ENCODE peak calls at places on chromosomes 16 and 17, in nine cellular contexts. B is foreskin keratinocyte, R is tibial nerve, P is cardiac muscle cell, E is stomach, W is GM12878, G is hepatocyte, D is adrenal gland, X is H9. C is an unnamed sample.

GRCh38 chr16:20910781-20911321 is 10.3 kb downstream of the LYRM1 start:
- DNase-seq in B (peak), R (no peak), P (no peak), E (no peak), W (no peak), G (peak), D (no peak), X (no peak), C (peak)

GRCh38 chr17:58284613-58285421 is 4.1 kb upstream of the MPO start:
- DNase-seq in B (no peak), R (no peak), P (no peak), E (no peak), W (no peak), G (no peak), D (no peak), X (peak), C (no peak)

GRCh38 chr17:68718465-68718864 is 117.3 kb upstream of the FAM20A start:
- DNase-seq in B (no peak), R (no peak), P (no peak), E (no peak), W (no peak), G (no peak), D (no peak), X (no peak), C (no peak)

GRCh38 chr16:7268182-7268581 is 64.5 kb upstream of the RBFOX1 start:
- DNase-seq in B (no peak), R (no peak), P (peak), E (no peak), W (no peak), G (peak), D (peak), X (peak), C (no peak)

GRCh38 chr17:1294157-1294717 is 14.8 kb downstream of the TRARG1 start:
- DNase-seq in B (no peak), R (no peak), P (no peak), E (peak), W (no peak), G (no peak), D (no peak), X (no peak), C (no peak)

GRCh38 chr17:41695954-41696720 is 7.5 kb downstream of the EIF1 start:
- DNase-seq in B (peak), R (no peak), P (peak), E (peak), W (no peak), G (peak), D (peak), X (no peak), C (peak)

GRCh38 chr17:37489197-37490001 is at the start of gene DUSP14:
- DNase-seq in B (peak), R (peak), P (peak), E (peak), W (no peak), G (peak), D (peak), X (peak), C (peak)

GRCh38 chr17:57442914-57443571 is 186.7 kb downstream of the MSI2 start:
- DNase-seq in B (peak), R (no peak), P (peak), E (peak), W (no peak), G (no peak), D (peak), X (no peak), C (peak)

GRCh38 chr17:66978514-66979061 is 14.1 kb downstream of the CACNG4 start:
- DNase-seq in B (no peak), R (no peak), P (no peak), E (no peak), W (no peak), G (no peak), D (peak), X (no peak), C (no peak)

GRCh38 chr16:86498155-86498651 is 12.1 kb upstream of the FOXF1 start:
- DNase-seq in B (no peak), R (no peak), P (no peak), E (no peak), W (no peak), G (no peak), D (no peak), X (peak), C (no peak)

GRCh38 chr17:69669441-69670178 is 255.1 kb downstream of the MAP2K6 start:
- DNase-seq in B (peak), R (no peak), P (no peak), E (no peak), W (no peak), G (peak), D (no peak), X (no peak), C (no peak)

GRCh38 chr16:21116148-21116693 is 34.4 kb downstream of the DNAH3 start:
- DNase-seq in B (no peak), R (no peak), P (no peak), E (no peak), W (no peak), G (no peak), D (peak), X (peak), C (no peak)

GRCh38 chr16:1772362-1772907 is at the start of gene EME2:
- DNase-seq in B (no peak), R (no peak), P (no peak), E (no peak), W (no peak), G (peak), D (no peak), X (no peak), C (no peak)

GRCh38 chr16:57017251-57017650 is 27.9 kb downstream of the NLRC5 start:
- DNase-seq in B (peak), R (no peak), P (no peak), E (no peak), W (no peak), G (no peak), D (no peak), X (no peak), C (no peak)

GRCh38 chr16:68272501-68273209 is 8.3 kb downstream of the SLC7A6 start:
- DNase-seq in B (peak), R (no peak), P (no peak), E (peak), W (no peak), G (no peak), D (no peak), X (no peak), C (no peak)

GRCh38 chr16:67828651-67829050 is 13.5 kb upstream of the THAP11 start:
- DNase-seq in B (no peak), R (no peak), P (no peak), E (no peak), W (no peak), G (no peak), D (no peak), X (no peak), C (no peak)

GRCh38 chr17:13102477-13102876 is 84.7 kb upstream of the ELAC2 start:
- DNase-seq in B (no peak), R (no peak), P (no peak), E (no peak), W (no peak), G (no peak), D (no peak), X (no peak), C (no peak)

GRCh38 chr17:44473367-44473766 is 29.8 kb downstream of the GPATCH8 start:
- DNase-seq in B (no peak), R (no peak), P (no peak), E (no peak), W (no peak), G (no peak), D (no peak), X (no peak), C (no peak)

GRCh38 chr17:2053380-2054261 is 1.3 kb upstream of the HIC1 start:
- DNase-seq in B (peak), R (peak), P (peak), E (peak), W (no peak), G (peak), D (peak), X (peak), C (no peak)

GRCh38 chr16:75589301-75589700 is 23.1 kb downstream of the GABARAPL2 start:
- DNase-seq in B (no peak), R (no peak), P (no peak), E (no peak), W (no peak), G (no peak), D (no peak), X (no peak), C (no peak)

GRCh38 chr16:74747716-74748041 is 26.9 kb downstream of the FA2H start:
- DNase-seq in B (no peak), R (no peak), P (no peak), E (no peak), W (no peak), G (no peak), D (no peak), X (no peak), C (no peak)

GRCh38 chr16:74999683-75000480 is 1.1 kb downstream of the ZNRF1 start:
- DNase-seq in B (peak), R (no peak), P (peak), E (peak), W (no peak), G (peak), D (peak), X (peak), C (peak)

GRCh38 chr16:4215106-4215505 is 26.8 kb downstream of the SRL start:
- DNase-seq in B (no peak), R (no peak), P (no peak), E (no peak), W (no peak), G (no peak), D (no peak), X (no peak), C (no peak)

GRCh38 chr17:8162997-8163977 is 539 bp upstream of the VAMP2 start:
- DNase-seq in B (no peak), R (no peak), P (peak), E (no peak), W (no peak), G (peak), D (peak), X (peak), C (no peak)

GRCh38 chr16:22320572-22321339 is 23.5 kb downstream of the POLR3E start:
- DNase-seq in B (no peak), R (no peak), P (no peak), E (no peak), W (no peak), G (no peak), D (no peak), X (no peak), C (no peak)

GRCh38 chr17:81481815-81482505 is 30.6 kb downstream of the ACTG1 start:
- DNase-seq in B (no peak), R (no peak), P (no peak), E (no peak), W (no peak), G (no peak), D (no peak), X (no peak), C (no peak)

GRCh38 chr17:69344939-69345338 is 18.0 kb upstream of the ABCA5 start:
- DNase-seq in B (peak), R (no peak), P (no peak), E (no peak), W (no peak), G (no peak), D (no peak), X (no peak), C (peak)

GRCh38 chr16:4618645-4619418 is 4.1 kb upstream of the UBALD1 start:
- DNase-seq in B (peak), R (no peak), P (no peak), E (no peak), W (no peak), G (no peak), D (no peak), X (no peak), C (peak)

GRCh38 chr16:16184594-16184993 is 38.7 kb downstream of the ABCC6 start:
- DNase-seq in B (no peak), R (no peak), P (no peak), E (no peak), W (no peak), G (no peak), D (no peak), X (no peak), C (no peak)

GRCh38 chr16:21987498-21987897 is 13.4 kb downstream of the PDZD9 start:
- DNase-seq in B (no peak), R (no peak), P (no peak), E (no peak), W (no peak), G (no peak), D (no peak), X (no peak), C (no peak)

GRCh38 chr16:31002810-31003209 is 7.6 kb downstream of the STX1B start:
- DNase-seq in B (no peak), R (no peak), P (no peak), E (no peak), W (no peak), G (no peak), D (no peak), X (no peak), C (no peak)
- H3K27ac ChIP-seq in B (no peak), R (no peak), P (no peak), E (no peak), W (no peak), G (no peak), D (no peak), X (no peak), C (no peak)

DNA sequence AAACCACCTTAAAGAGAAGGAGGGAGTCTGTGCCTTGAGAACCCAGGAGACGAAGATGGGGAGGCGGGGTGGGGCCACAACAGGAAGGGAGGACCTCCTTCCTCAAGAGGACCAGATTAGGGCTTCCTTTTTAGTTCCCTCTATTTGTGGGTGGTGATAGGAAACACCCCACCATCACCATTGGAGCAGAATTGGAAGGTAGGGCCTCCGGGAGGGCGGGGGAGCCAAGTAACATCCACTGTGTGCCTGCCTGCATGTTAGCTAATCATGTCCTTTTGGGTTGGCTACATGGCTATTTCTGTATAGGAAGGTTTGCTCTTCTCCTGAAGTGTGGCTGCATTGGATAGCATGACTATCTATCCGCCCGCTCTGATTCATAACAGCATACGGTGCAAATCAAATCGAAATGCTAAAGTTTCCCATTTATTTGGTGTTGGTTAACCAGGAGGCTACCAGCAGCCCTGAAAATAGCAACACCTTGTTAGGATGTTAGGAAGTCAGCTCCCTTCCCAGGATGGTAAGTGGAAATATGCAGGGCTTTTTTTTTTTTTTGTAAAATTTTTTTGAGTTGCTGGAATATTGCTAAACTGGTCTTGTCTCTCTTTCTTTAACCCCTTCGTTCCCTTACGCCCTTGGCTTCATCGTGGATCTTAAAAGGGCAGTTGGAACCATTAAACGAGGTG is 4.2 kb downstream of the SYT17 start:
- DNase-seq in B (no peak), R (no peak), P (no peak), E (no peak), W (no peak), G (no peak), D (no peak), X (no peak), C (no peak)
- TF ChIP-seq CTCF in B (no peak), R (no peak), P (no peak), E (no peak), W (no peak), G (no peak), D (no peak), X (no peak), C (no peak)

DNA sequence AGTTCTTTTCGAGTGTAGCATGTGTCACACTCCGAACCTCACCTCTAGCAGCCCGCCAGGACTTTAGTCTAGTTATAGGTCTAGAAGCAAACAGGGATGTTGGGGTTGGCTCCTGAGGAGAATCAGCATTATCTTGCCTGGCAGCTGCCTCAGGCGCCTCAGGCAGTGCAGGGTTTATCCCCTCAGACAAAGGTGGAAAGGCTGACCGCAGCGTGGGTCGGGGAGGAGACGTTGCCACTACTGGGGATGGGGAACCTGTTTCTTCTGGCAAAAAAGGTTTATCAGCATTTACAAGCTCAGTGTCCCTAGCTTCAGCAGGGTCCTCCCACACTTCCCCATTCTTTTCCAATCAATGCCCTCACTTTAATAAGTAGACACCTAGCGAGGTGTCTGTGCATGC is 40.6 kb downstream of the CRISPLD2 start:
- DNase-seq in B (no peak), R (no peak), P (no peak), E (no peak), W (no peak), G (no peak), D (no peak), X (no peak), C (no peak)
- H3K27ac ChIP-seq in B (no peak), R (no peak), P (no peak), E (no peak), W (no peak), G (no peak), D (no peak), X (no peak), C (no peak)

GRCh38 chr16:84314814-84315213 is 20.1 kb downstream of the WFDC1 start:
- DNase-seq in B (no peak), R (no peak), P (no peak), E (no peak), W (no peak), G (no peak), D (no peak), X (no peak), C (no peak)
- TF ChIP-seq CTCF in B (no peak), R (no peak), P (no peak), E (no peak), W (no peak), G (no peak), D (no peak), X (no peak), C (no peak)

GRCh38 chr17:78240012-78240655 is 8.7 kb downstream of the TMEM235 start:
- DNase-seq in B (no peak), R (no peak), P (no peak), E (no peak), W (no peak), G (no peak), D (no peak), X (peak), C (no peak)
- H3K27ac ChIP-seq in B (no peak), R (no peak), P (no peak), E (no peak), W (no peak), G (no peak), D (no peak), X (no peak), C (no peak)

DNA sequence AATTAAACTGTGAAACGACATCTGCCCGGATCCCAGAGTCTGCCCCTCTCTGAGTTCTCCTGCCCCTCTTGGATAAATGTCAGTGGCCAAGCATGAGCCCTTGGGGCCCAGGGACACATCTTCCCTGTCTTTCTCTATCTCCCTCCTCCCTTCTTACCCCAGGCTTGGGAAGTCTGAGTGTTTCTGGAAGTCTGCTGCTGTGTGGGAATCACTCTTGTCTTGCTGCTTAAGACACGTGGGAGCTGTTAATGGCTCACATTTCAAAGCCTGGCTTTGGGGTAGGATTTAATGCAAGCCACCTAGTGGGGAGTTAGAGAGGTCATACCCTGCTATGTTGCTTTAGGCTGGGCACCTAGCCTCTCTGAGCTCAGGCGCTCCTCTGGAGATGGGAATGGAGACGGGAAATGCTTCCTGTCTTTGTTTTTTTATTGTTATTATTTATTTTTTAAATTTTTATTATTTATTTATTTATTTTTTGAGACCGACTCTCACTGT is 218.5 kb upstream of the CIBAR2 start:
- DNase-seq in B (peak), R (no peak), P (peak), E (no peak), W (no peak), G (peak), D (no peak), X (peak), C (peak)
- TF ChIP-seq CTCF in B (peak), R (peak), P (peak), E (no peak), W (peak), G (peak), D (peak), X (peak), C (peak)

GRCh38 chr17:80455784-80456183 is 20.6 kb downstream of the NPTX1 start:
- DNase-seq in B (no peak), R (no peak), P (no peak), E (no peak), W (no peak), G (no peak), D (no peak), X (no peak), C (no peak)
- H3K27ac ChIP-seq in B (no peak), R (peak), P (no peak), E (peak), W (no peak), G (peak), D (peak), X (no peak), C (peak)

GRCh38 chr17:79923974-79924638 is 84.9 kb upstream of the CBX4 start:
- DNase-seq in B (no peak), R (no peak), P (peak), E (peak), W (no peak), G (peak), D (no peak), X (peak), C (no peak)
- TF ChIP-seq CTCF in B (peak), R (no peak), P (peak), E (peak), W (peak), G (peak), D (no peak), X (peak), C (no peak)

GRCh38 chr17:60926466-60927183 is 249.0 kb downstream of the BCAS3 start:
- DNase-seq in B (no peak), R (no peak), P (no peak), E (no peak), W (no peak), G (no peak), D (no peak), X (no peak), C (no peak)
- H3K27ac ChIP-seq in B (no peak), R (no peak), P (no peak), E (no peak), W (no peak), G (no peak), D (no peak), X (no peak), C (no peak)

DNA sequence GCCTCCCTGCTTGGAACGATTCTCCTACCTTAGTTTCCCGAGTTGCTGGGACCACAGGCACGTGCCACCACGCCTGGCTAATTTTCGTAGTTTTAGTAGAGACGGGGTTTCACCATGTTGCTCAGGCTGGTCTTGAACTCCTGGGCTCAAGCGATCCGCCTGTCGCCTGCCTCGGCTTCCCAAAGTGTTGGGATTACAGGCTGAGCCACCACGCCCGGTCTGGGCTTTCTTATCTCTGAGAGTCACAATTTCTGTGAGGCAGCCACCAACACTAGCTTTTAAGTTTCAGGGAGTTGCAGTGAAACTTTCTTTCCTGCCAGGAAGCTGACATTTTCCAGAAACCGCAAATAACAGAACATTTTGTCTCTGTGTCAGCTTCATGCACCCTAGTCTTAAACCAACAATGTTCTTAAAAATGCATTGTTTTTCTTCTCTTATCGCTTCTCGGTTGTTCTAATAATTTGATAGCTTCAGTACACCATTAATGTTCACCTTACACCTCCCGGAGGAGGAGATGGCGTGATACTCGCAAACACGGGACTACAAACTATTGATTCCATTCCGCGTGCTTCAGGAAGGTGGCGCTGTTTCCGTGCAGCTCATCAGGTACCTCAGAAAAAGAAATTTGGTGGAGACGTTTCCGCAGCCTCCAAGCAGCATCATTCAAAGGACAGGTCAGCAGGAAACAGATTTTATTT is 7.4 kb upstream of the DHRS7B start:
- DNase-seq in B (peak), R (peak), P (peak), E (peak), W (no peak), G (peak), D (peak), X (peak), C (peak)
- TF ChIP-seq CTCF in B (peak), R (peak), P (peak), E (peak), W (peak), G (peak), D (peak), X (peak), C (peak)

C was measured in RWPE1.